ENCODE peak calls at places on chromosomes 7 and 10, in four cellular contexts. P is PC-9, Z is SK-N-SH, B is spleen. D is an unnamed sample.

GRCh38 chr10:43360086-43360485 is 11.3 kb upstream of the FXYD4 start:
- DNase-seq in P (no peak), Z (no peak), B (no peak), D (no peak)

GRCh38 chr10:29392376-29393021 is 103.6 kb downstream of the LYZL1 start:
- DNase-seq in P (no peak), Z (peak; percentile 75), B (no peak), D (no peak)

GRCh38 chr7:139799586-139799985 is 21.8 kb upstream of the HIPK2 start:
- DNase-seq in P (no peak), Z (no peak), B (no peak), D (no peak)

GRCh38 chr7:7576344-7576743 is 9.7 kb downstream of the MIOS start:
- DNase-seq in P (no peak), Z (no peak), B (no peak), D (no peak)

GRCh38 chr10:13938940-13939339 is 352.2 kb downstream of the PRPF18 start:
- DNase-seq in P (no peak), Z (no peak), B (no peak), D (no peak)

GRCh38 chr7:137120690-137121089 is 222.8 kb downstream of the PTN start:
- DNase-seq in P (no peak), Z (no peak), B (no peak), D (no peak)

GRCh38 chr7:75054744-75055527 is 18.7 kb downstream of the RCC1L start:
- DNase-seq in P (no peak), Z (no peak), B (no peak), D (no peak)

GRCh38 chr7:155495440-155496248 is 37.7 kb downstream of the EN2 start:
- DNase-seq in P (no peak), Z (no peak), B (no peak), D (peak; percentile 28)

GRCh38 chr10:89653410-89653828 is 8.4 kb upstream of the PANK1 start:
- DNase-seq in P (no peak), Z (no peak), B (no peak), D (no peak)

GRCh38 chr10:44811072-44811471 is 100.1 kb upstream of the TMEM72 start:
- DNase-seq in P (no peak), Z (no peak), B (no peak), D (no peak)

GRCh38 chr7:19248681-19249080 is 103.5 kb upstream of the FERD3L start:
- DNase-seq in P (no peak), Z (no peak), B (no peak), D (no peak)

GRCh38 chr10:73553316-73553715 is 37.8 kb downstream of the USP54 start:
- DNase-seq in P (no peak), Z (no peak), B (no peak), D (no peak)

GRCh38 chr7:102875700-102876192 is 37.1 kb upstream of the LRRC17 start:
- DNase-seq in P (peak; percentile 98), Z (no peak), B (no peak), D (no peak)

GRCh38 chr7:148535227-148535626 is 55.3 kb upstream of the C7orf33 start:
- DNase-seq in P (no peak), Z (peak; percentile 55), B (peak; percentile 71), D (no peak)

GRCh38 chr7:24870766-24871165 is 109.2 kb downstream of the OSBPL3 start:
- DNase-seq in P (no peak), Z (no peak), B (no peak), D (no peak)

GRCh38 chr10:29709484-29710002 is 74.8 kb upstream of the SVIL start:
- DNase-seq in P (no peak), Z (no peak), B (no peak), D (peak; percentile 63)

GRCh38 chr7:94028768-94029167 is 24.6 kb upstream of the BET1 start:
- DNase-seq in P (no peak), Z (no peak), B (no peak), D (no peak)

GRCh38 chr10:28514648-28515047 is 18.3 kb upstream of the WAC start:
- DNase-seq in P (no peak), Z (no peak), B (no peak), D (no peak)

GRCh38 chr7:40850017-40850416 is 715.2 kb downstream of the SUGCT start:
- DNase-seq in P (no peak), Z (no peak), B (no peak), D (no peak)

GRCh38 chr7:13336227-13336626 is 648.8 kb downstream of the ARL4A start:
- DNase-seq in P (no peak), Z (no peak), B (no peak), D (no peak)

GRCh38 chr10:96651998-96652431 is 65.2 kb upstream of the TM9SF3 start:
- DNase-seq in P (no peak), Z (no peak), B (peak; percentile 89), D (no peak)

GRCh38 chr7:32293833-32294232 is 196.3 kb downstream of the LSM5 start:
- DNase-seq in P (no peak), Z (no peak), B (no peak), D (no peak)

GRCh38 chr7:107079212-107079940 is 34.9 kb downstream of the PRKAR2B start:
- DNase-seq in P (no peak), Z (no peak), B (no peak), D (no peak)

GRCh38 chr10:4095171-4095570 is 310.2 kb upstream of the KLF6 start:
- DNase-seq in P (no peak), Z (no peak), B (no peak), D (no peak)

GRCh38 chr7:39299695-39300094 is 266.5 kb upstream of the YAE1 start:
- DNase-seq in P (no peak), Z (no peak), B (no peak), D (no peak)

GRCh38 chr10:105473170-105473569 is 832.1 kb downstream of the SORCS3 start:
- DNase-seq in P (no peak), Z (no peak), B (no peak), D (no peak)

DNA sequence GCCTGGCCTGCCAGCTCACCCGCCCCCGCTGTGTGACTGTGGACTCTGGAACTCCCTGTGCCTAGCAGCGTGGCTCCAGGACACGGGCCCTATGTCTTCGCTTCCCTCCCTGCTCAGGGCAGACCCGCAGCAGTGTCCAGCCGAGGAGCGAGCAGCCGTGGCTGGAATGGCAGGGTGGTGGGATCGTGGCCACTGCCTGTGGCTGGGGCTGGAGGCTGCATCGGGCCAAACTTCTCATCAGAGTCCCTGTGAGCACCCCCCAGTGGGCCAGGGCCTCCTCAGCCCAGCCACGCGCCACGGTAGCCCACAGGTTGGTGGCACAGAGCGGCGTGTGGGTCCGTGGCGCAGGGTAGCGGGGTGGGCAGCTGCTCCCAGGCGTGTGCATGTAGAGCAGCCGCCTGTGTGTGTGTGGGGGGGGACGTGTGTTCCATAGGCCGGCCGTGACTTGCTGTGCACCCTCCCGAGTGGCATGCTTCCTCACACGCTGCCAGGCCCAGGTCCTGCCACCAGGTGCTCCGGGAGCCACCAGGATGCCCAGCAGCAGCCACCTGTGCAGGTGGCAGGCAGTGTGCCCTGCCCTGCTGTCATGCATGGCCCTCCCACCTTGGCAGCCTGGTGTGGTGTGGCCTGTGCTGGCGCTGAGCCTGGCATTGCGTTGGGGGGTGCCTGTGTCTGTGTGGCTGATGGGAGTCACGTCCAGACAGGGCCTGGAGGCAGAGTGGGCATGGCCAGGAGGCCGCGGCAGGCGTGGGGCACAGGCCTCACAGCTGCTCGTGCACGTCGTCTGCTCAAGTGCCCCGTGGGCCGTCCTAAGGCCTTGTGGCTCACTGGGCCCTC is 8.4 kb downstream of the TTYH3 start:
- DNase-seq in P (no peak), Z (peak; percentile 80), B (peak; percentile 79), D (peak; percentile 95)
- H3K4me1 ChIP-seq in P (no peaks in the 10 kb centered on the region), Z (peaks cover 56% of the 10 kb centered on the region), B (peaks cover 73% of the 10 kb centered on the region), D (peaks cover 30% of the 10 kb centered on the region)

GRCh38 chr7:98354511-98355249 is 46.2 kb downstream of the BAIAP2L1 start:
- DNase-seq in P (peak; percentile 97), Z (no peak), B (no peak), D (peak; percentile 84)
- H3K27ac ChIP-seq in P (peak overlapping the region; percentile 94), Z (peak overlapping the region; percentile 54), B (no peak overlapping the region), D (no peak overlapping the region)

GRCh38 chr10:117165557-117166419 is 27.7 kb upstream of the VAX1 start:
- DNase-seq in P (no peak), Z (peak; percentile 89), B (no peak), D (peak; percentile 74)

GRCh38 chr10:117168135-117168674 is 29.1 kb upstream of the KCNK18 start:
- DNase-seq in P (no peak), Z (peak; percentile 96), B (peak; percentile 93), D (peak; percentile 84)

GRCh38 chr10:117168729-117169128 is 28.6 kb upstream of the KCNK18 start:
- DNase-seq in P (no peak), Z (no peak), B (no peak), D (no peak)

GRCh38 chr10:117166420-117167345 is 28.6 kb upstream of the VAX1 start:
- DNase-seq in P (no peak), Z (no peak), B (no peak), D (no peak)

GRCh38 chr10:117167346-117168134 is 29.5 kb upstream of the VAX1 start:
- DNase-seq in P (no peak), Z (no peak), B (no peak), D (peak; percentile 78)
- TF ChIP-seq CTCF in P (no peak), Z (no peak), B (no peak), D (no peak)

GRCh38 chr10:12710157-12710556 is 291.4 kb downstream of the CCDC3 start:
- DNase-seq in P (no peak), Z (no peak), B (no peak), D (no peak)

GRCh38 chr10:12710594-12711343 is 290.7 kb downstream of the CCDC3 start:
- DNase-seq in P (peak; percentile 67), Z (peak; percentile 69), B (peak; percentile 89), D (peak; percentile 88)

GRCh38 chr10:12709516-12709915 is 292.0 kb downstream of the CCDC3 start:
- DNase-seq in P (peak; percentile 87), Z (no peak), B (no peak), D (no peak)

GRCh38 chr10:12707461-12708185 is 293.9 kb downstream of the CCDC3 start:
- DNase-seq in P (peak; percentile 92), Z (peak; percentile 53), B (no peak), D (no peak)

DNA sequence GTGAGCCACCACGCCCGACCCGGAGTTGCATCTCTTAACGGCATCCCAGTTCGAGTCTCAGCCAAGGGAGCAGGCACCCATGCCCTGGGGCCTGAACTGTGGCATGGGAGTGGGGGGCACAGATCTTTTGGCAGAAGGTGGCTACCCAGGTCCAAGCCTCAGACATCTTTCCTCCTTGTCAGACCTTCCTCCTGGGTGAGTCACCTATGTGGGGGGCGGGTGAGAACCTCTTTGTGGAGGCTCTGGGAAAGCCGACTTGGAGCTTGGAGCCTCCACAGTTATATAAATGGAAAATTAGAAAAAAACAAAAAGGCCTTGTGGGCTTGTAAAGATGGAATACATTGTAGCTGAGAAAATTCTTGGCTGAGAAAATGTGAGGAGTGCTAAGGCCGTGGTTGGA is 292.6 kb downstream of the CCDC3 start:
- DNase-seq in P (peak; percentile 54), Z (no peak), B (no peak), D (no peak)
- H3K4me1 ChIP-seq in P (peaks cover 77% of the 10 kb centered on the region), Z (peaks cover 61% of the 10 kb centered on the region), B (peaks cover 8% of the 10 kb centered on the region), D (peaks cover 4% of the 10 kb centered on the region)

DNA sequence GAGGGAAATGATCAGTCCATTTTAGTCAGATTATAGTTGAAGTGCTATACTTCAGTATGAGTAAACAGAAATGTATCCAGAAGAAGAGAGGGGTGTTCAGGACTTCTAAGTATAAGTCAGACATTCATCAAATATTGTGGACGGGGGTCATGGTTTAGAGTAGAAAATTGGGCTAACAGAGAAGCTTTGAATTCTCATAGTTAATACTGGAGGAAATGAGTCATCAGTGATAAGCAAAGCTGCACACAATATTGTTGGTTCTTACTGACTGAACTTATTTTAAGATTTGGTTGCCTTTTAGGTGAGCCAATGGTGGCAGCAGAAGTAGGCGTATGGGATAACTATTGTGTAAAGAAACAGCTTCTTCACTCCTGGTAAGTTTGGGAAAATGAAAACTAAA is 1.7 kb upstream of the SUMF2 start:
- DNase-seq in P (peak; percentile 80), Z (no peak), B (no peak), D (no peak)
- H3K27ac ChIP-seq in P (peak overlapping the region; percentile 71), Z (peak overlapping the region; percentile 18), B (peak overlapping the region; percentile 40), D (no peak overlapping the region)

GRCh38 chr10:6786579-6787031 is 206.5 kb upstream of the PRKCQ start:
- DNase-seq in P (no peak), Z (peak; percentile 20), B (no peak), D (no peak)
- TF ChIP-seq CTCF in P (no peak), Z (peak; percentile 70), B (no peak), D (peak; percentile 21)

D was measured in kidney.